ENCODE peak calls at places on chromosomes 13 and 19, in five cellular contexts. Q, B, W, U and F are unnamed samples.

GRCh38 chr13:25330541-25330940 is 29.1 kb downstream of the NUP58 start:
- DNase-seq in B (no peak), Q (no peak), W (no peak), U (peak), F (no peak)

GRCh38 chr19:52542984-52543664 is 15.7 kb downstream of the ZNF808 start:
- DNase-seq in B (no peak), W (no peak), U (peak), Q (no peak), F (no peak)

GRCh38 chr19:29942404-29943261 is 594 bp downstream of the URI1 start:
- DNase-seq in Q (peak), B (peak), W (peak), U (peak), F (peak)

GRCh38 chr19:17584132-17584531 is 28.7 kb downstream of the COLGALT1 start:
- DNase-seq in B (no peak), Q (no peak), W (no peak), U (no peak), F (no peak)

GRCh38 chr13:36975172-36975571 is 24.0 kb downstream of the ALG5 start:
- DNase-seq in Q (no peak), U (no peak), W (no peak), B (no peak), F (no peak)

GRCh38 chr13:110227864-110228643 is 78.9 kb downstream of the COL4A1 start:
- DNase-seq in B (no peak), Q (no peak), U (no peak), W (no peak), F (no peak)

GRCh38 chr19:18203408-18203862 is 407 bp downstream of the RAB3A start:
- DNase-seq in U (no peak), W (no peak), Q (no peak), B (no peak), F (no peak)

GRCh38 chr13:24670927-24671326 is 9.3 kb upstream of the ATP12A start:
- DNase-seq in W (no peak), B (peak), Q (peak), U (peak), F (peak)

GRCh38 chr13:111904701-111905608 is 162.0 kb upstream of the SOX1 start:
- DNase-seq in W (no peak), Q (no peak), U (no peak), B (no peak), F (peak)

GRCh38 chr19:14550201-14550754 is 20.9 kb downstream of the TECR start:
- DNase-seq in U (no peak), B (peak), W (no peak), Q (no peak), F (no peak)

GRCh38 chr19:43624933-43625332 is 5.5 kb upstream of the ZNF428 start:
- DNase-seq in Q (no peak), B (no peak), W (peak), U (no peak), F (peak)

GRCh38 chr19:7460562-7460966 is 28.3 kb downstream of the PEX11G start:
- DNase-seq in W (no peak), Q (peak), B (no peak), U (peak), F (no peak)

GRCh38 chr19:19403373-19403901 is 2.0 kb upstream of the GATAD2A start:
- DNase-seq in W (no peak), B (peak), U (peak), Q (peak), F (no peak)

GRCh38 chr13:34719060-34719875 is 222.8 kb upstream of the NBEA start:
- DNase-seq in W (no peak), B (no peak), U (no peak), Q (no peak), F (no peak)

GRCh38 chr19:13796301-13797057 is 1.2 kb downstream of the ZSWIM4 start:
- DNase-seq in U (peak), W (no peak), B (peak), Q (peak), F (no peak)

GRCh38 chr13:50085063-50085462 is 69.8 kb downstream of the KCNRG start:
- DNase-seq in U (peak), B (no peak), Q (peak), W (no peak), F (peak)

GRCh38 chr13:43782686-43783085 is 4.1 kb downstream of the ENOX1 start:
- DNase-seq in Q (no peak), W (no peak), B (no peak), U (no peak), F (no peak)

GRCh38 chr19:13920524-13920923 is 14.5 kb downstream of the CC2D1A start:
- DNase-seq in B (no peak), U (no peak), Q (no peak), W (no peak), F (no peak)

GRCh38 chr19:38617764-38618589 is at the start of gene MAP4K1:
- DNase-seq in B (no peak), Q (no peak), U (no peak), W (peak), F (peak)

GRCh38 chr19:1285737-1286360 is at the start of gene EFNA2:
- DNase-seq in Q (no peak), B (no peak), W (no peak), U (no peak), F (no peak)

GRCh38 chr19:40594251-40594650 is 6.9 kb upstream of the LTBP4 start:
- DNase-seq in Q (no peak), W (no peak), U (no peak), B (no peak), F (no peak)

GRCh38 chr13:21051675-21052074 is 9.7 kb downstream of the LATS2 start:
- DNase-seq in B (no peak), W (no peak), Q (no peak), U (no peak), F (no peak)

GRCh38 chr13:45341799-45342584 is 1.0 kb upstream of the TPT1 start:
- DNase-seq in B (peak), Q (peak), W (no peak), U (peak), F (no peak)

GRCh38 chr19:3586124-3586626 is 897 bp downstream of the GIPC3 start:
- DNase-seq in B (no peak), W (no peak), U (no peak), Q (no peak), F (peak)